ENCODE peak calls at places on chromosome X, in six cellular contexts. U is IMR-90, H is neuronal stem cell, J is H9, I is trophoblast cell, Y is H1. O is an unnamed sample.

GRCh38 chrX:35561985-35562384 is 236.2 kb upstream of the MAGEB16 start:
- DNase-seq in U (no peak), H (no peak), J (no peak), I (no peak), Y (no peak), O (no peak)

GRCh38 chrX:68488657-68489056 is 10.2 kb upstream of the YIPF6 start:
- DNase-seq in U (no peak), H (no peak), J (no peak), I (no peak), Y (no peak), O (no peak)

GRCh38 chrX:15600071-15600470 is 689 bp downstream of the ACE2 start:
- DNase-seq in U (no peak), H (no peak), J (no peak), I (no peak), Y (no peak), O (no peak)

GRCh38 chrX:115895678-115896329 is 274.7 kb upstream of the AGTR2 start:
- DNase-seq in U (no peak), H (no peak), J (peak), I (no peak), Y (peak), O (no peak)

GRCh38 chrX:76148753-76149152 is 24.1 kb upstream of the PBDC1 start:
- DNase-seq in U (peak), H (no peak), J (peak), I (no peak), Y (peak), O (peak)

GRCh38 chrX:85963736-85964135 is 83.6 kb downstream of the CHM start:
- DNase-seq in U (peak), H (no peak), J (no peak), I (no peak), Y (no peak), O (peak)

GRCh38 chrX:118739577-118739976 is 12.2 kb downstream of the IL13RA1 start:
- DNase-seq in U (no peak), H (no peak), J (no peak), I (no peak), Y (no peak), O (no peak)

GRCh38 chrX:69165116-69165651 is at the start of gene PJA1:
- DNase-seq in U (peak), H (no peak), J (peak), I (peak), Y (peak), O (peak)

GRCh38 chrX:151081016-151081415 is 95.4 kb upstream of the GPR50 start:
- DNase-seq in U (no peak), H (no peak), J (no peak), I (no peak), Y (no peak), O (no peak)

GRCh38 chrX:84729809-84730208 is 227.6 kb upstream of the HDX start:
- DNase-seq in U (peak), H (peak), J (peak), I (peak), Y (no peak), O (peak)

GRCh38 chrX:25337841-25338240 is 322.1 kb upstream of the ARX start:
- DNase-seq in U (no peak), H (no peak), J (no peak), I (no peak), Y (no peak), O (no peak)

GRCh38 chrX:19814240-19814639 is 73.2 kb downstream of the SH3KBP1 start:
- DNase-seq in U (no peak), H (no peak), J (peak), I (no peak), Y (peak), O (no peak)

GRCh38 chrX:134894373-134894895 is 96.4 kb upstream of the SMIM10 start:
- DNase-seq in U (no peak), H (no peak), J (no peak), I (no peak), Y (no peak), O (no peak)
- H4K91ac ChIP-seq in U (no peak), H (no peak), J (no peak), I (no peak), Y (no peak), O (no peak)

DNA sequence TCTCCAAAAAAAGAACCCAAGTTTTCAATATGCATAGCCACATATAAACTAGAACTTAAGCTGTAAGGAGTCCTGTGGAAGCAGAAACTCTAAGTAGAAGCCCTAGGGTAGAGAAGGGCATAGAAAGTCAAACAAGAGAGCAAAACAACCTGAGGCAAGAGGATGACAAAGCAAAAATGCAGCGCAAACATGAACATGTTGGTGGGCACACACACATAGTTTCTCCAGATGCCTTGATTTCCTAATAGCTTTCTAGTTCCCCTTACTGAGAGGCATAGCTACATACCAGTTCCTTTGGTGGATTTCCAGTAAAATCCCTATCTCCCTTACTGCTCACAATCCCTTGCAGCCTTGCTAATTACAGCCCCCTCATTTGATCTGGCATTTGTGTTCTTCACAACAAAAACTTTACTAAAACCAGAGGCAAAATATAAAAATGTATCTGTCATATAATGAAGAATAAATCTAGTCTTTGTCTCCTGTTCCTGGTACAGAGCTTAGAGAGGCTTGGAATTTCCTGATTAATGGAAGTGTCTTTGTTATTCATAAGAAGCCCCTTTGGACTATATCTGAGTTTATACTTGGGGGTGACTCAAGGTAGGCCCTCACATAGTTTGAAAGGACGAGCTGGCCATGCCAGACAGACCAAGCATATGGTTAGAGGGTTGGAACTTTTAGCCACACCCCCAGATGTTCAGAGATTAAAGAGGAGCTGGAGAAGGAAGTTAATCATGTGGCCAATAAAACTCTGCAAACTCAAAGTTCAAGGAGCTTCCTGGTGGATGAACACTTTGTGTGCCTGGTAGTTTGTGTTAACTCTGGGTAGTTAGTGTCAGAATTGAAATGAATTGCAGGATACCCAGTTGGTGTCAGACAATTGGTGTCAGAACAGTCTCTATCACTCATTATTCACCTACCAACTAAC is 52.7 kb upstream of the ZCCHC13 start:
- DNase-seq in U (peak), H (no peak), J (no peak), I (peak), Y (no peak), O (peak)
- H2BK5ac ChIP-seq in U (peak), H (no peak), J (no peak), I (peak), Y (no peak), O (no peak)

DNA sequence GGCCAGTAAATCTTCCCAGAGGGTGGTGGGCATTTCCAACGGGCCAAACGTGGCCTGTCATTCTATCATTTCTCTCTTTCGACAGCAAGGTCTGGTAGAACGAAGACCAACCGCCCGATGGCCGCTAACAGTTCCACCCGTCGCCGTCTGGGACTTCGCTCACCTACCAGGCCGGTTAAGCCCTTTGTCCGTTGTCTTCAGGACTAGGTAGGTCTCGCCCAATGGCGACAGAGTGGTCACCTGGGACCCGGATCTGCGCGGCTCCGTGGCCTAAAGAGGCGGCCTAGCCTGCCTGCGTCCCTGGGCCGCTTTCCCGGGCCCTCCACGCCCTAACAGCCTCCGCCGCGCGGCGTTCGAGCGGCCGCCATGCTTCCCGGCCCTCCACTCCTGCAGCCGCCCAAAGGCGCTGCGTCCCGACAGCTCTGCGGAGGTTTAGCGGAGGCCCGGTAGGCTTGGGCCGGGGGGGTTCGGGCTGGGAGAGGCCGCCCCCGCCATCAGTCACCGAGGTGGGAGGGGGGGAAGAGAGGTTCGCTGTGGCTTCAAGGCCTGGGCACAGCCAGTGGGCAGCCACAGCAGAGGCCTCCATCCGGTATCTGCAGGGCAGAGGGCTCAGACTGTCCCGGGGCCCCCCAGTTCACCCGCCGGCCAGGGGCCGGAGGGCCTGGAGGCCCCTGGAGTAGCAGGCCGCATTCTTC is 194.0 kb upstream of the BRWD3 start:
- DNase-seq in U (no peak), H (no peak), J (no peak), I (no peak), Y (no peak), O (no peak)
- H4K91ac ChIP-seq in U (no peak), H (no peak), J (no peak), I (no peak), Y (no peak), O (no peak)

DNA sequence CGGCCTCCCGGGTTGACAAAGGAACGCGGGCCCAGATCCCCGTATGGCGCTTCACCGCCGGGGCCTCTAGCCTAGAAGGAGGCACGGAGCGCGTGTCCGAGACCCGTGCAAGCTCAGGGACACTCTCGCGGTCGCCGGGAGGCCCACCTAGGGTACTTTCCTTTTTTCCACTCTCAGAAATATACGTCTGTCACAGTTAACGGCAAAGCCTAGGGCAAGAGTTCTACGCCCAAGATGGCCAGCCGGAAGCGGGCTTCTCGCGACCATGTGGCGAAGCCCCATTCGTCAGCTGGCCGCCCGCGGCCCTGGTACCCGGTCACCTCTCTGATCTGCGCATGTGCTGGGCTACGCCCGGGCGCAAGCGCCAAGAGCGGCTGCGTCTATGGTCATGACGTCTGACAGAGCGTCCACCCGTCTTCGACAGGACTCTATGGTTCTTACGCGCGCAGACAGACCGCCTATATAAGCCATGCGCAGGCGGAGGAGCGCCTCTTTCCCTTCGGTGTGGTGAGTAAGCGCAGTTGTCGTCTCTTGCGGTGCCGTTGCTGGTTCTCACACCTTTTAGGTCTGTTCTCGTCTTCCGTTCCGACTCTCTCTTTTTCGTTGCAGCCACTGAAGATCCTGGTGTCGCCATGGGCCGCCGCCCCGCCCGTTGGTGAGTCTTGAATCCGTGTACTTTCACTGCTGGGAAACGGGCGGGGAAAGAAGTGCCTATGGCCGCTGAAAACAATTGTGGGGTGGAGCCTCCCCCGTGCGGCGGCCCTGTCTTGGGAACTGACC is at the start of gene RPL10:
- DNase-seq in U (peak), H (peak), J (peak), I (peak), Y (peak), O (peak)
- H2BK5ac ChIP-seq in U (peak), H (peak), J (peak), I (peak), Y (peak), O (peak)

DNA sequence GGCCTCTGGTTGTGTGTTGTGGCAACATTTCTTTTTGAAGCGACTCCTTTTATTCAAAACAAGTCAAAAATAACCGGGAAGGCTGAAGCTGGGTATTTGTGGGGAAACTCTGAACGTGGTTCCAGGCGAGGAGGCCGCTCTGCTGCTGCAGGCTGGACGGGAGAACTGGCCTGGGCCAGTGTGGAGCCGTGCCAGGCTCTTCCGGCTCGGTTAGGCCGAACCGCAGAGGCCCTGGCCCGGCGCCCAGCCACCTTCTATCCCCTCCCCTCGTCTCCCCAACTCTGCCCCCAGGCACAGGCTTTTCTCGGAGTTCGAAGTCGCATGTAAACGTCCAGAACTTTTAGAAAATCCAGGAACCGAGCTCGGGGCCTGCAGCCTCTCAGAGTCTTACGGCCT is 2.4 kb upstream of the BCOR start:
- DNase-seq in U (no peak), H (no peak), J (no peak), I (no peak), Y (no peak), O (peak)
- H4K91ac ChIP-seq in U (no peak), H (no peak), J (no peak), I (no peak), Y (no peak), O (peak)

GRCh38 chrX:17104433-17104832 is 158.0 kb downstream of the REPS2 start:
- DNase-seq in U (no peak), H (no peak), J (no peak), I (no peak), Y (no peak), O (no peak)
- H2BK5ac ChIP-seq in U (no peak), H (no peak), J (no peak), I (no peak), Y (no peak), O (no peak)

GRCh38 chrX:41045960-41046567 is 39.2 kb upstream of the USP9X start:
- DNase-seq in U (peak), H (no peak), J (peak), I (no peak), Y (no peak), O (no peak)
- H4K91ac ChIP-seq in U (no peak), H (no peak), J (no peak), I (no peak), Y (no peak), O (no peak)